ENCODE peak calls at places on chromosomes 6 and 20, in seven cellular contexts. C is transverse colon, B is Panc1, H is sigmoid colon, G is breast epithelium, M is suprapubic skin, N is HCT116. E is an unnamed sample.

GRCh38 chr6:23091795-23092194 is 522.4 kb downstream of the HDGFL1 start:
- DNase-seq in N (no peak), M (no peak), C (no peak), B (no peak), H (no peak), G (no peak), E (no peak)

GRCh38 chr6:105452924-105453756 is 50.3 kb upstream of the PREP start:
- DNase-seq in H (no peak), M (no peak), C (peak), G (no peak), B (no peak), N (no peak), E (peak)

GRCh38 chr6:53048431-53049195 is 16.6 kb upstream of the FBXO9 start:
- DNase-seq in C (no peak), H (no peak), B (no peak), M (no peak), N (peak), G (no peak), E (no peak)

GRCh38 chr6:10412948-10413849 is 1.7 kb downstream of the TFAP2A start:
- DNase-seq in N (no peak), G (peak), C (peak), M (no peak), H (no peak), B (no peak), E (peak)

GRCh38 chr6:112172540-112172939 is 81.8 kb downstream of the LAMA4 start:
- DNase-seq in M (no peak), G (no peak), C (no peak), H (no peak), B (no peak), N (no peak), E (no peak)

GRCh38 chr20:21074605-21075336 is 31.4 kb downstream of the LINC00237 start:
- DNase-seq in B (peak), H (no peak), G (no peak), N (peak), C (no peak), M (no peak), E (no peak)

GRCh38 chr6:133814797-133815196 is 74.1 kb upstream of the TCF21 start:
- DNase-seq in N (peak), C (no peak), B (no peak), H (peak), M (no peak), G (no peak), E (no peak)

GRCh38 chr6:311679-312220 is 19.5 kb downstream of the DUSP22 start:
- DNase-seq in G (no peak), C (no peak), N (no peak), H (no peak), M (peak), B (no peak), E (no peak)

GRCh38 chr6:47345761-47346160 is 36.1 kb upstream of the TNFRSF21 start:
- DNase-seq in M (no peak), N (no peak), G (no peak), H (no peak), B (no peak), C (no peak), E (no peak)

GRCh38 chr6:139446768-139447167 is 72.3 kb upstream of the CITED2 start:
- DNase-seq in B (no peak), G (no peak), M (no peak), H (no peak), C (no peak), N (no peak), E (no peak)

GRCh38 chr6:45610832-45611231 is 233.1 kb upstream of the SUPT3H start:
- DNase-seq in B (no peak), M (no peak), H (no peak), N (no peak), G (no peak), C (no peak), E (no peak)

GRCh38 chr20:63697357-63697867 is 960 bp downstream of the TNFRSF6B start:
- DNase-seq in M (no peak), N (no peak), G (no peak), H (peak), C (peak), B (no peak), E (no peak)
- H3K4me3 ChIP-seq in M (peak), N (peak), G (peak), H (no peak), C (no peak), B (no peak), E (peak)

GRCh38 chr6:4055420-4056041 is 23.4 kb downstream of the FAM217A start:
- DNase-seq in C (peak), B (peak), M (no peak), N (peak), H (no peak), G (no peak), E (peak)

GRCh38 chr6:4057036-4057435 is 21.9 kb downstream of the FAM217A start:
- DNase-seq in M (no peak), B (no peak), H (no peak), C (no peak), N (no peak), G (no peak), E (no peak)

DNA sequence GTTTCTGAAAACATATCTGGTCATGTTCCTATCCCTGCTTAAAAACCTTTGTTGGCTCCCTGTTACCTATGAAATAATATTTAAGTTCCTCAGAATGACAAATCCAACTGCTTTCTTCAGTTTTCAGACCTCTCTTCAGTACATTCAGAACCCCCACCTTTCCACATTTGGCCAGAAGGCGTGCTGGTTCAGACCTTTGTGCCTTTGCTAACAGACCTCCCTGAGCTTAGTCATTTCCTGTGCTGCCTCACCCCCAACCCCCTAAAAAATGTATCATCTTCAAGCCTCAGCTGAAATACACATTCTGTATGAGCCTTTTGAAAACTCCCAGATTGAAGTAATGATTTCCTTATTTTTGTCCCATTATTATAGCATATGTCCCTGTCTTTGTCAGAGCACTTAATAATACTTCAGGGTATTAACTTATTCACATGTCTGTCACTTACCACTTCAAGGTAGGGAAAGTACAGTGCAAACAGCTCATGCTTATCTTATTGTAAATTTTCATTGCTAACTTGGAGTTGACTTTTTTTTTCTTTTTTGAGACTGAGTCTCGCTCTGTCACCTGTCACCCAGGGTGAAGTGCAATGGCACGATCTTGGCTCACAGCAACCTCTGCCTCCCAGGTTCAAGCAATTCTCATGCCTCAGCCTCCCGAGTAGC is 19.7 kb downstream of the FAM217A start:
- DNase-seq in B (peak), M (no peak), H (no peak), N (no peak), C (no peak), G (no peak), E (no peak)
- TF ChIP-seq POLR2AphosphoS5 in B (no peak), M (no peak), H (no peak), N (no peak), C (no peak), G (no peak), E (no peak)

GRCh38 chr6:93243379-93243778 is 176.0 kb downstream of the EPHA7 start:
- DNase-seq in G (no peak), C (no peak), B (no peak), N (no peak), M (no peak), H (no peak), E (no peak)
- H3K4me3 ChIP-seq in G (no peak), C (no peak), B (no peak), N (no peak), M (no peak), H (no peak), E (no peak)

DNA sequence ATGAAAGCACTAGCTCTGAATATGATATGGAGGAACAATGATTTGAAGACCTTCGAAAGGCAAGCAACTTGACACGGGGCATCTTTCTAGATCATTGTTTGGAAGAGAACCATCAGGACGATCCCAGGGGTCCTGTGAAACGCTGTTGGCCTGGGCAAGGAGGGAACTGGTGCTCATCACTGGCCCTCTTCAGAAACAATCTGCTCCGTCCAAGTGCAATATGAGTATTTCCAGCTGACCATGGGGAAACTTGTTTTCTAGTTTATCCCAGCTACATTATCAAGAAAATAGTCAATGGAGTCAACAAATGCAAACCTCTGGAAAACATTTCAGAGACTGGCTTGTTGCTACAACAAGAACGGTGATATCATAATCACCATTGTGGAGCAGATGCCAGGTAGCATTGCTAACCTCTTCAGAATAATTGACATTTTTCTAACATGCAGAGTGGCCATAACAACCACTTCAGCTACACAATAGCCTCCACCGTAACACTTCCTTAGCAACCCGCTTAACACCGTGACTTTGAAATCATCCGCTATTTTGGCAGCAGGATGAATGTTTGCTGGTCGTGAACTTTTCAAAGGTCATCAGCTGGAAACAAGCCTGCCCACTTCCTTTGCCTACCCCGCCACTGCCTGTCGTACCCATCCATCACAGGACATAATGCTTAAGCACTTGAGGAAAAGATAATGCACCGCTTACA is 112.0 kb upstream of the PDE10A start:
- DNase-seq in B (no peak), G (no peak), H (no peak), M (no peak), N (no peak), C (no peak), E (no peak)
- TF ChIP-seq POLR2AphosphoS5 in B (no peak), G (no peak), H (no peak), M (peak), N (no peak), C (no peak), E (peak)

GRCh38 chr6:87573307-87574024 is 16.3 kb downstream of the RARS2 start:
- DNase-seq in B (no peak), M (no peak), C (no peak), G (no peak), H (no peak), N (no peak), E (no peak)
- H3K4me3 ChIP-seq in B (no peak), M (no peak), C (no peak), G (no peak), H (no peak), N (no peak), E (no peak)

E was measured in stomach.